ENCODE peak calls at places on chromosomes 2 and 18, in six cellular contexts. T is HCT116, P is K562, H is Peyer's patch, Y is stomach, K is thyroid gland. I is an unnamed sample.

GRCh38 chr2:215590353-215590752 is 154.5 kb upstream of the FN1 start:
- DNase-seq in K (no peak), T (no peak), P (no peak), Y (no peak), H (no peak), I (no peak)

GRCh38 chr2:138155304-138155703 is 191.0 kb downstream of the HNMT start:
- DNase-seq in T (no peak), H (no peak), Y (no peak), P (no peak), K (no peak), I (no peak)

GRCh38 chr2:176317246-176318065 is 48.2 kb downstream of the MTX2 start:
- DNase-seq in H (no peak), Y (no peak), T (no peak), K (no peak), P (no peak), I (no peak)

GRCh38 chr2:208369091-208369490 is 37.5 kb upstream of the PTH2R start:
- DNase-seq in T (no peak), H (no peak), P (no peak), K (no peak), Y (no peak), I (no peak)

GRCh38 chr18:5430131-5430530 is 113.7 kb downstream of the EPB41L3 start:
- DNase-seq in T (no peak), P (no peak), H (no peak), Y (no peak), K (no peak), I (no peak)

GRCh38 chr2:149068996-149069888 is 30.7 kb downstream of the LYPD6B start:
- DNase-seq in T (no peak), Y (no peak), P (no peak), K (no peak), H (no peak), I (no peak)

GRCh38 chr2:86074811-86075210 is 30.9 kb downstream of the POLR1A start:
- DNase-seq in T (no peak), P (no peak), H (no peak), K (no peak), Y (no peak), I (no peak)

GRCh38 chr2:214103199-214104001 is 307.5 kb upstream of the VWC2L start:
- DNase-seq in P (no peak), T (no peak), Y (no peak), H (no peak), K (peak; percentile 41), I (no peak)

GRCh38 chr2:168529900-168530561 is 74.0 kb downstream of the CERS6 start:
- DNase-seq in H (no peak), Y (no peak), P (no peak), T (no peak), K (no peak), I (no peak)

GRCh38 chr2:242034996-242035814 is 165.7 kb downstream of the RTP5 start:
- DNase-seq in P (no peak), T (no peak), Y (peak; percentile 24), H (peak; percentile 34), K (no peak), I (no peak)

GRCh38 chr2:241859017-241859435 is 332 bp upstream of the PDCD1 start:
- DNase-seq in K (no peak), Y (no peak), P (peak; percentile 73), T (no peak), H (no peak), I (no peak)

GRCh38 chr2:234681206-234681605 is 184.3 kb upstream of the ARL4C start:
- DNase-seq in T (no peak), Y (no peak), P (no peak), H (no peak), K (no peak), I (no peak)

GRCh38 chr2:81576713-81577112 is 1272.2 kb upstream of the LRRTM1 start:
- DNase-seq in H (no peak), T (no peak), Y (no peak), P (no peak), K (no peak), I (no peak)

GRCh38 chr18:79629249-79629558 is 50.4 kb upstream of the CTDP1 start:
- DNase-seq in K (no peak), P (no peak), H (no peak), Y (peak; percentile 11), T (no peak), I (peak; percentile 8)

GRCh38 chr18:79631761-79632446 is 47.7 kb upstream of the CTDP1 start:
- DNase-seq in P (no peak), Y (peak; percentile 23), T (no peak), H (no peak), K (no peak), I (no peak)

GRCh38 chr18:79629606-79630005 is 50.0 kb upstream of the CTDP1 start:
- DNase-seq in T (no peak), P (no peak), H (no peak), K (no peak), Y (peak; percentile 16), I (no peak)

GRCh38 chr18:79631096-79631507 is 48.5 kb upstream of the CTDP1 start:
- DNase-seq in P (no peak), H (no peak), T (no peak), Y (peak; percentile 13), K (no peak), I (no peak)

GRCh38 chr18:79630266-79631095 is 49.1 kb upstream of the CTDP1 start:
- DNase-seq in T (no peak), H (no peak), K (no peak), P (no peak), Y (peak; percentile 10), I (no peak)
- H3K4me3 ChIP-seq in T (no peak overlapping the region), H (no peak overlapping the region), K (no peak overlapping the region), P (no peak overlapping the region), Y (no peak overlapping the region), I (no peak overlapping the region)

GRCh38 chr2:20440001-20440560 is 6.8 kb upstream of the RHOB start:
- DNase-seq in P (no peak), H (no peak), Y (no peak), T (no peak), K (no peak), I (no peak)

GRCh38 chr2:20444993-20445910 is 1.6 kb upstream of the RHOB start:
- DNase-seq in T (no peak), Y (peak; percentile 24), H (no peak), K (no peak), P (no peak), I (peak; percentile 49)

GRCh38 chr2:20444113-20444992 is 2.5 kb upstream of the RHOB start:
- DNase-seq in Y (peak; percentile 25), K (no peak), H (no peak), P (no peak), T (no peak), I (no peak)

GRCh38 chr2:20446280-20446916 is 476 bp upstream of the RHOB start:
- DNase-seq in K (peak; percentile 25), H (no peak), T (no peak), P (no peak), Y (peak; percentile 27), I (peak; percentile 55)

GRCh38 chr2:20443276-20443920 is 3.5 kb upstream of the RHOB start:
- DNase-seq in H (no peak), P (no peak), Y (peak; percentile 61), K (peak; percentile 79), T (no peak), I (peak; percentile 67)
- TF ChIP-seq POLR2A in H (peak; percentile 29), P (no peak), Y (no peak), K (no peak), T (no peak), I (no peak)

GRCh38 chr18:21112543-21113105 is 1.0 kb upstream of the ROCK1 start:
- DNase-seq in T (no peak), P (no peak), H (no peak), Y (no peak), K (no peak), I (no peak)
- H3K4me3 ChIP-seq in T (peak overlapping the region; percentile 74), P (peak overlapping the region; percentile 60), H (peak overlapping the region; percentile 82), Y (peak overlapping the region; percentile 94), K (no peak overlapping the region), I (peak overlapping the region; percentile 60)

DNA sequence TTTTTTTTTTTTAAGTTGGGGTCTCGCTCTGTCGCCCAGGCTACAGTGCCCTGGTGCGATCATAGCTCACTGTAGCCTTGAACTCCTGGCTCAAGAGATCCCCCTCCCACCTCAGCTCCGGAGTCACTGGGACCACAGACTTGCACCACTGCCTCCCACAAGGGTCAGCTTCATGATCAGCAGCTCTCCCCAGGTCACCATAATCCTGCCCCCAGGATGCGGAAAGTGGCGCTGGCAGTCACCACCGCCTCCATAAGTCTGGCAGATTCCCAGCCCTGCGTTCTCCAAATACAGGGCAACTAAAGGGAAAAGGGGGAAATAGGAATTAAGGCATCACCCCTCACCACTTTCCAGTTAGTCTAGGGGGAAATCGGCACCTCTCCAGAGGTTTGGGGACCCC is 5.2 kb upstream of the ARID5A start:
- DNase-seq in K (no peak), Y (no peak), H (no peak), P (no peak), T (no peak), I (no peak)
- TF ChIP-seq POLR2A in K (no peak), Y (no peak), H (no peak), P (no peak), T (no peak), I (no peak)